ENCODE peak calls at places on chromosome 4, in four cellular contexts. J is right lobe of liver, G is mammary epithelial cell, W is heart left ventricle. D is an unnamed sample. For H3K4me1, the result is how much of the 10 kb centered on the place peaks cover.

GRCh38 chr4:173231916-173232315 is 63.3 kb downstream of the GALNT7 start:
- DNase-seq in J (no peak), W (no peak), G (peak), D (no peak)

GRCh38 chr4:153538408-153539057 is 72.4 kb downstream of the TMEM131L start:
- DNase-seq in G (no peak), J (no peak), W (peak), D (peak)

GRCh38 chr4:85741921-85742591 is 267.1 kb downstream of the ARHGAP24 start:
- DNase-seq in G (no peak), J (peak), W (peak), D (peak)

GRCh38 chr4:142512161-142512560 is 333.9 kb downstream of the INPP4B start:
- DNase-seq in J (no peak), G (peak), W (no peak), D (no peak)

GRCh38 chr4:155889036-155889793 is 14.3 kb upstream of the TDO2 start:
- DNase-seq in W (no peak), G (peak), J (peak), D (peak)

GRCh38 chr4:10593130-10593529 is 91.4 kb downstream of the CLNK start:
- DNase-seq in W (no peak), G (no peak), J (no peak), D (no peak)

GRCh38 chr4:26303008-26303407 is 17.8 kb upstream of the RBPJ start:
- DNase-seq in G (no peak), J (no peak), W (no peak), D (no peak)

GRCh38 chr4:139887962-139888735 is 222.5 kb downstream of the MGST2 start:
- DNase-seq in G (peak), J (no peak), W (no peak), D (no peak)

GRCh38 chr4:5503295-5503694 is 205.1 kb downstream of the EVC2 start:
- DNase-seq in G (no peak), W (no peak), J (no peak), D (no peak)

DNA sequence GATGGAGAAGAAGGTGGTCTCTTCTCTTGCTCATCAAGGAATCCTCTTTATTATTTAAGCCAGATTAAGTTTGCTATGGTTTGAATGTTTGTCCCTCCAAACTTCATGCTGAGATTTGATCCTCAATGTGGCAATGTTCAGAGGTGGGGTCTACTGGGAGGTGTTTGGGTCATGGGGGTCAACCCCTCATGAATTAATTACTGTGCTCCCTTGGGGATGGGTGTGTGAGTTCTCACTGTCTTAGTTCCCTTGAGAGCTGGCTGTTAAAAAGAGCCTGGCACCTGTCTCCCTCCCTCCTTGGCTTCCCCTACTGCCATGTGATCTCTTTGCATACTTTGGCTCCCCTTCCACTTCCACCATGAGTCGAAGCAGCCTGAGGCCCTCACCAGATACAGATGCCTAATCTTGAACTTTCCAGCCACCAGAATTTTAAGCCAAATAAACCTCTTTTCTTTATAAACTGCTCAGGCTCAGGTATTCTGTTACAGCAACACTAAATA is 36.0 kb upstream of the CD38 start:
- DNase-seq in J (no peak), G (no peak), W (no peak), D (no peak)
- H3K4me1 ChIP-seq in J (under half), G (under half), W (under half), D (under half)

GRCh38 chr4:157172011-157172410 is 48.5 kb upstream of the GRIA2 start:
- DNase-seq in W (no peak), G (no peak), J (no peak), D (no peak)
- TF ChIP-seq CTCF in W (no peak), G (peak), J (no peak), D (no peak)

DNA sequence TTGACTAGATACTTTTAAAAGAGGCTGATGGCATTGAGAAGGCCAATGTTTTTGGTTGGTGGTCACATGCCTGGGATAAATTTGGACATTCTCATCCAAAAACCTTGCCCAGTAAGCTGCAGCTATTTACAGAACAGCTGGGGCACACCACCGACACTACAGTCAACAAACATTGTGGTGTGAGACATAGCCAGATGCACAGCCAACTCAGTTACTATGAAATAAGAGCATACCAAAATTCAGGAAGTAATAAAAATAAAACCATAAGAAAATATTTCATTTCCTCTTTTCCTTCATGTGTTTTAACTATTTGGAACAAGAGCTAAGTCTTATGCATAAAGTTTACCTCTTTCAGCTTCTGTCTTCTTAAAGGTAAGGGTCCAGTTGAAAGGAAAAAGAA is 8.8 kb downstream of the PPM1K start:
- DNase-seq in J (no peak), W (no peak), G (no peak), D (no peak)
- H3K4me3 ChIP-seq in J (no peak), W (no peak), G (no peak), D (no peak)

GRCh38 chr4:168841682-168842019 is 168.4 kb downstream of the CBR4 start:
- DNase-seq in G (no peak), W (no peak), J (no peak), D (no peak)
- H3K4me1 ChIP-seq in G (half or more), W (under half), J (under half), D (half or more)

DNA sequence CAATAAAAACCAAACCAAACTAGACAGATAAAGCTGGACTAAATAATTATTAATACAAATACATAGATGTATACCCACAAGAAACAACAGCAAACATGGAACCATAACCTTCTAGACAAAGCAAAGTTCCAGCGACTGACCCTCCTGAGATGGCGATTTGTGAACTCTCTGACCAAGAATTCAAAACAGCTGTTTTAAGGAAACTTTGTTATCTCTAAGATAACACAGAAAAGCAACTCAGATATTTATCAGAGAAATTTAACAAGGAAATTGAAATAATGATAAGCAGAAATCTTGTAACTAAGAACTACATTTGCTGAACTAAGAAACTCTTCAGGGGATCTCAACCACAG is 23.4 kb upstream of the MTHFD2L start:
- DNase-seq in J (no peak), G (no peak), W (no peak), D (no peak)
- TF ChIP-seq CTCF in J (no peak), G (no peak), W (no peak), D (no peak)

GRCh38 chr4:118889313-118889694 is 650 bp downstream of the SYNPO2 start:
- DNase-seq in J (no peak), W (no peak), G (no peak), D (no peak)
- H3K4me3 ChIP-seq in J (peak), W (peak), G (peak), D (peak)

DNA sequence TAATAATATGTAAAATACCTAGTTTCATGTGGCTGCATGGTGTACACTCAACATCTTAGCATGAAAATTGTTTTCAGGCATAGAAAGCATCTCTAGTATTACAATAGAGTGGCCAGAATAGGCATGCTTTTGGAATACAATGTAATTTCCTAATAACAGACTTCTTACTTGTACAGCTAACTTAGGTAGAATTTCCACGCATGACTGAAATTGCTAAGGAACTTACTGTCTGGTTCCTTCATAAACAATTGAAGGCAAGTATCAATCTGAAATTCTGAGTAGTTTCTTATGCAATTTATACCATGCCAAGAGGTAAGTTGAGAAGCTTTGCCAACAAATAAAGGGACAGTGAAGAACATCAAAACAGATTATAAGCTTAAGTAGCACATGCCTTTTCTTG is 26.7 kb downstream of the SULT1E1 start:
- DNase-seq in J (no peak), W (no peak), G (no peak), D (no peak)
- H3K4me1 ChIP-seq in J (under half), W (under half), G (under half), D (under half)

DNA sequence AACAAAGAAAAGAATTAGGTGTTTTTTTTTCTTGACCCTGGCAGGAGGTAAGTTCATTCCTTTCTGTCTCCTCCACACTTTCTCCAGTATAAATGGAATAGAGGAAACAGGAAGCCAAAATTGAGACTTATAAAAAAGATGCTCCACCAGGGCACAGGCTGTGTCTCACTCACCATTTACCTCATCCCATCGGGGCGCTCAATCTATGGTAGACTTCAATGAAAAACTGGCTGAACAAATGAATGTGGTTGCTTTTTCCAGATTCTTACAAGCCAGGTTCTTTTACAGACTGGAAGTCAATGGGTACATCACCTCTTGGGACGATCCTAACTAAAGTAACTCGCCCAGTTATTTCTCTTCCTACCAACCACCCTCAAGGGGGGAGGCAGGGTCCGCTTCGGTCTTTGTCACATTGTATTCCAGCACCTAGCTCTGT is 685 bp downstream of the COMMD8 start:
- DNase-seq in W (no peak), G (no peak), J (no peak), D (no peak)
- TF ChIP-seq CTCF in W (no peak), G (no peak), J (no peak), D (no peak)

GRCh38 chr4:183798921-183799307 is 106.2 kb upstream of the STOX2 start:
- DNase-seq in W (no peak), J (no peak), G (peak), D (no peak)
- H3K4me3 ChIP-seq in W (no peak), J (peak), G (no peak), D (peak)

DNA sequence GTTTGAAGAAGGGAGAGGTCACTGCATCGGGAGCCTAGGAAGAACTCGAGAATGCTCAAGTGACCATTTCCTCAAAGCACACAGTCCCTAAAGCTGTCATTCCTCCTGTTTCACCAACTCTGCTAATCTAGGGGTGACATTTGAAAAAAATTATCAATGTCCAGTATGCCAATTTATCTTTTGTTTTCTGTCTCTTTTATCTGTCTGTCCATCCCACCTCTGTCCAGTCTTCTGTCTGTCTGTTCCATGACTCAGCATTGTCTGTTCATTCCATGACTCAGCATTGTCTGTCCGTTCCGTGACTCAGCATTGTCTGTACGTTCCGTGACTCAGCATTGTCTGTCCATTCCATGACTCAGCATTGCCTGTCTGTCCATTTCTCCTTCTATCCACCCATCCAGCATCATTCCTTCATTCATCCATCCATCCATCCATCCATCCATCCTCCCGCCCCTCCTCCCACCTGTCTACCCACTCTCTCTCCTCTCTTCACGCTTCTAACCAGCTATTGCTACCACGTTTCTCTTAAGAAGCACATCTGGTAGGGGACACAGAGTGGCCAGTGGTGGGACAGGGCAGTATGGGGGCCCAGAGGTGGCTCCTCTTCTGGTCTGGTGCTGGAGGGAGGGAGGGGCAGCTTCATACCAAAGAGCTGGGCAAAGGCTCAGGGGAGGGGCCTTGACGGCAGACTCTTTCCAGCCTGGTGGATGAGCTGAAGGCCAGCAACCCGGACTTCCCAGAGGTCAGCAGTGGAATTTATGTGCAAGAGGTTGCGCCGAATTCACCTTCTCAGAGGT is 34.1 kb downstream of the HTRA3 start:
- DNase-seq in G (peak), W (no peak), J (peak), D (peak)
- H3K4me1 ChIP-seq in G (under half), W (under half), J (under half), D (under half)